ENCODE peak calls at places on chromosome 9, in seven cellular contexts. One of them, this sample, is unnamed.
A peak's percentile ranks its signal among the peaks of the same experiment; 100 is the strongest.

GRCh38 chr9:14744768-14745167 is 22.2 kb upstream of the CER1 start:
- DNase-seq in substantia nigra: no peak
- DNase-seq in H9: no peak
- DNase-seq in Daoy: no peak
- DNase-seq in fibroblast of pulmonary artery: no peak
- DNase-seq in stimulated activated CD4-positive, alpha-beta T cell treated with anti-CD3 and anti-CD28 coated beads, Interleukin-15, amount 100 ng/mL, for 1 hour: no peak
- DNase-seq in endothelial cell: no peak
- DNase-seq in this sample: no peak

GRCh38 chr9:137669261-137669672 is 50.5 kb downstream of the EHMT1 start:
- DNase-seq in H9: no peak
- DNase-seq in stimulated activated CD4-positive, alpha-beta T cell treated with anti-CD3 and anti-CD28 coated beads, Interleukin-15, amount 100 ng/mL, for 1 hour: no peak
- DNase-seq in substantia nigra: no peak
- DNase-seq in endothelial cell: no peak
- DNase-seq in Daoy: peak; percentile 47
- DNase-seq in fibroblast of pulmonary artery: no peak
- DNase-seq in this sample: peak; percentile 66

GRCh38 chr9:130372057-130372456 is 72.7 kb upstream of the ASS1 start:
- DNase-seq in H9: no peak
- DNase-seq in fibroblast of pulmonary artery: no peak
- DNase-seq in Daoy: peak; percentile 47
- DNase-seq in stimulated activated CD4-positive, alpha-beta T cell treated with anti-CD3 and anti-CD28 coated beads, Interleukin-15, amount 100 ng/mL, for 1 hour: no peak
- DNase-seq in endothelial cell: no peak
- DNase-seq in substantia nigra: no peak
- DNase-seq in this sample: no peak

GRCh38 chr9:38313421-38313820 is 79.1 kb upstream of the ALDH1B1 start:
- DNase-seq in Daoy: no peak
- DNase-seq in stimulated activated CD4-positive, alpha-beta T cell treated with anti-CD3 and anti-CD28 coated beads, Interleukin-15, amount 100 ng/mL, for 1 hour: no peak
- DNase-seq in H9: no peak
- DNase-seq in endothelial cell: no peak
- DNase-seq in substantia nigra: no peak
- DNase-seq in fibroblast of pulmonary artery: no peak
- DNase-seq in this sample: no peak

GRCh38 chr9:134531251-134531970 is 110.2 kb upstream of the COL5A1 start:
- DNase-seq in stimulated activated CD4-positive, alpha-beta T cell treated with anti-CD3 and anti-CD28 coated beads, Interleukin-15, amount 100 ng/mL, for 1 hour: no peak
- DNase-seq in H9: no peak
- DNase-seq in Daoy: no peak
- DNase-seq in fibroblast of pulmonary artery: no peak
- DNase-seq in endothelial cell: no peak
- DNase-seq in substantia nigra: no peak
- DNase-seq in this sample: no peak

GRCh38 chr9:4298255-4299005 is 1.4 kb downstream of the GLIS3 start:
- DNase-seq in Daoy: peak; percentile 76
- DNase-seq in H9: peak; percentile 37
- DNase-seq in endothelial cell: peak; percentile 6
- DNase-seq in fibroblast of pulmonary artery: no peak
- DNase-seq in substantia nigra: no peak
- DNase-seq in stimulated activated CD4-positive, alpha-beta T cell treated with anti-CD3 and anti-CD28 coated beads, Interleukin-15, amount 100 ng/mL, for 1 hour: peak; percentile 16
- DNase-seq in this sample: peak; percentile 44

GRCh38 chr9:78437721-78438610 is 141.0 kb downstream of the PSAT1 start:
- DNase-seq in endothelial cell: no peak
- DNase-seq in stimulated activated CD4-positive, alpha-beta T cell treated with anti-CD3 and anti-CD28 coated beads, Interleukin-15, amount 100 ng/mL, for 1 hour: no peak
- DNase-seq in Daoy: no peak
- DNase-seq in fibroblast of pulmonary artery: no peak
- DNase-seq in substantia nigra: no peak
- DNase-seq in H9: no peak
- DNase-seq in this sample: no peak

GRCh38 chr9:112361602-112362001 is 18.3 kb upstream of the HSDL2 start:
- DNase-seq in Daoy: peak; percentile 35
- DNase-seq in substantia nigra: no peak
- DNase-seq in endothelial cell: peak; percentile 19
- DNase-seq in fibroblast of pulmonary artery: peak; percentile 73
- DNase-seq in H9: no peak
- DNase-seq in stimulated activated CD4-positive, alpha-beta T cell treated with anti-CD3 and anti-CD28 coated beads, Interleukin-15, amount 100 ng/mL, for 1 hour: no peak
- DNase-seq in this sample: peak; percentile 70

GRCh38 chr9:4604678-4605095 is 57.4 kb upstream of the PLPP6 start:
- DNase-seq in Daoy: peak; percentile 65
- DNase-seq in fibroblast of pulmonary artery: peak; percentile 73
- DNase-seq in H9: peak; percentile 70
- DNase-seq in endothelial cell: peak; percentile 70
- DNase-seq in stimulated activated CD4-positive, alpha-beta T cell treated with anti-CD3 and anti-CD28 coated beads, Interleukin-15, amount 100 ng/mL, for 1 hour: peak; percentile 6
- DNase-seq in substantia nigra: peak; percentile 60
- DNase-seq in this sample: peak; percentile 88

GRCh38 chr9:134525841-134526797 is 115.5 kb upstream of the COL5A1 start:
- DNase-seq in H9: no peak
- DNase-seq in fibroblast of pulmonary artery: peak; percentile 52
- DNase-seq in endothelial cell: no peak
- DNase-seq in Daoy: no peak
- DNase-seq in substantia nigra: no peak
- DNase-seq in stimulated activated CD4-positive, alpha-beta T cell treated with anti-CD3 and anti-CD28 coated beads, Interleukin-15, amount 100 ng/mL, for 1 hour: no peak
- DNase-seq in this sample: no peak

GRCh38 chr9:76621011-76621410 is 143.2 kb upstream of the PCA3 start:
- DNase-seq in stimulated activated CD4-positive, alpha-beta T cell treated with anti-CD3 and anti-CD28 coated beads, Interleukin-15, amount 100 ng/mL, for 1 hour: no peak
- DNase-seq in H9: no peak
- DNase-seq in endothelial cell: no peak
- DNase-seq in substantia nigra: no peak
- DNase-seq in fibroblast of pulmonary artery: no peak
- DNase-seq in Daoy: no peak
- DNase-seq in this sample: no peak

GRCh38 chr9:78316151-78316892 is 19.4 kb downstream of the PSAT1 start:
- DNase-seq in stimulated activated CD4-positive, alpha-beta T cell treated with anti-CD3 and anti-CD28 coated beads, Interleukin-15, amount 100 ng/mL, for 1 hour: no peak
- DNase-seq in substantia nigra: no peak
- DNase-seq in Daoy: no peak
- DNase-seq in fibroblast of pulmonary artery: no peak
- DNase-seq in H9: no peak
- DNase-seq in endothelial cell: no peak
- DNase-seq in this sample: no peak

GRCh38 chr9:125829743-125830142 is 82.6 kb downstream of the PBX3 start:
- DNase-seq in endothelial cell: no peak
- DNase-seq in substantia nigra: no peak
- DNase-seq in Daoy: peak; percentile 14
- DNase-seq in stimulated activated CD4-positive, alpha-beta T cell treated with anti-CD3 and anti-CD28 coated beads, Interleukin-15, amount 100 ng/mL, for 1 hour: peak; percentile 16
- DNase-seq in fibroblast of pulmonary artery: peak; percentile 53
- DNase-seq in H9: no peak
- DNase-seq in this sample: peak; percentile 1

GRCh38 chr9:70137577-70137976 is 93.9 kb downstream of the MAMDC2 start:
- DNase-seq in stimulated activated CD4-positive, alpha-beta T cell treated with anti-CD3 and anti-CD28 coated beads, Interleukin-15, amount 100 ng/mL, for 1 hour: no peak
- DNase-seq in fibroblast of pulmonary artery: no peak
- DNase-seq in endothelial cell: no peak
- DNase-seq in H9: no peak
- DNase-seq in substantia nigra: no peak
- DNase-seq in Daoy: peak; percentile 27
- DNase-seq in this sample: no peak

GRCh38 chr9:97766092-97766491 is 69.0 kb upstream of the XPA start:
- DNase-seq in substantia nigra: no peak
- DNase-seq in fibroblast of pulmonary artery: peak; percentile 18
- DNase-seq in stimulated activated CD4-positive, alpha-beta T cell treated with anti-CD3 and anti-CD28 coated beads, Interleukin-15, amount 100 ng/mL, for 1 hour: no peak
- DNase-seq in H9: no peak
- DNase-seq in endothelial cell: no peak
- DNase-seq in Daoy: peak; percentile 61
- DNase-seq in this sample: no peak

GRCh38 chr9:111610851-111611250 is 11.4 kb upstream of the PTGR1 start:
- DNase-seq in Daoy: no peak
- DNase-seq in H9: no peak
- DNase-seq in substantia nigra: no peak
- DNase-seq in endothelial cell: no peak
- DNase-seq in fibroblast of pulmonary artery: no peak
- DNase-seq in stimulated activated CD4-positive, alpha-beta T cell treated with anti-CD3 and anti-CD28 coated beads, Interleukin-15, amount 100 ng/mL, for 1 hour: no peak
- DNase-seq in this sample: no peak

GRCh38 chr9:85741112-85741874 is 461 bp downstream of the AGTPBP1 start:
- DNase-seq in endothelial cell: peak; percentile 47
- DNase-seq in fibroblast of pulmonary artery: peak; percentile 30
- DNase-seq in substantia nigra: peak; percentile 38
- DNase-seq in stimulated activated CD4-positive, alpha-beta T cell treated with anti-CD3 and anti-CD28 coated beads, Interleukin-15, amount 100 ng/mL, for 1 hour: peak; percentile 16
- DNase-seq in H9: peak; percentile 56
- DNase-seq in Daoy: peak; percentile 39
- DNase-seq in this sample: peak; percentile 56

GRCh38 chr9:97445119-97445701 is 33.3 kb downstream of the TDRD7 start:
- DNase-seq in endothelial cell: no peak
- DNase-seq in stimulated activated CD4-positive, alpha-beta T cell treated with anti-CD3 and anti-CD28 coated beads, Interleukin-15, amount 100 ng/mL, for 1 hour: no peak
- DNase-seq in H9: no peak
- DNase-seq in Daoy: no peak
- DNase-seq in substantia nigra: no peak
- DNase-seq in fibroblast of pulmonary artery: no peak
- DNase-seq in this sample: no peak

GRCh38 chr9:91591627-91592026 is 168.0 kb upstream of the NFIL3 start:
- DNase-seq in endothelial cell: no peak
- DNase-seq in substantia nigra: no peak
- DNase-seq in Daoy: no peak
- DNase-seq in fibroblast of pulmonary artery: no peak
- DNase-seq in stimulated activated CD4-positive, alpha-beta T cell treated with anti-CD3 and anti-CD28 coated beads, Interleukin-15, amount 100 ng/mL, for 1 hour: no peak
- DNase-seq in H9: no peak
- DNase-seq in this sample: no peak

GRCh38 chr9:12777149-12778010 is 2.6 kb downstream of the LURAP1L start:
- DNase-seq in H9: no peak
- DNase-seq in endothelial cell: no peak
- DNase-seq in stimulated activated CD4-positive, alpha-beta T cell treated with anti-CD3 and anti-CD28 coated beads, Interleukin-15, amount 100 ng/mL, for 1 hour: no peak
- DNase-seq in fibroblast of pulmonary artery: no peak
- DNase-seq in substantia nigra: no peak
- DNase-seq in Daoy: no peak
- DNase-seq in this sample: no peak

GRCh38 chr9:33186457-33187168 is 19.5 kb upstream of the B4GALT1 start:
- DNase-seq in H9: no peak
- DNase-seq in substantia nigra: no peak
- DNase-seq in stimulated activated CD4-positive, alpha-beta T cell treated with anti-CD3 and anti-CD28 coated beads, Interleukin-15, amount 100 ng/mL, for 1 hour: no peak
- DNase-seq in fibroblast of pulmonary artery: peak; percentile 81
- DNase-seq in Daoy: peak; percentile 54
- DNase-seq in endothelial cell: no peak
- DNase-seq in this sample: no peak

GRCh38 chr9:133815781-133816180 is 77.6 kb upstream of the SARDH start:
- DNase-seq in substantia nigra: no peak
- DNase-seq in fibroblast of pulmonary artery: no peak
- DNase-seq in Daoy: no peak
- DNase-seq in H9: no peak
- DNase-seq in stimulated activated CD4-positive, alpha-beta T cell treated with anti-CD3 and anti-CD28 coated beads, Interleukin-15, amount 100 ng/mL, for 1 hour: no peak
- DNase-seq in endothelial cell: no peak
- DNase-seq in this sample: no peak

GRCh38 chr9:18666987-18667772 is 193.2 kb downstream of the ADAMTSL1 start:
- DNase-seq in stimulated activated CD4-positive, alpha-beta T cell treated with anti-CD3 and anti-CD28 coated beads, Interleukin-15, amount 100 ng/mL, for 1 hour: no peak
- DNase-seq in Daoy: no peak
- DNase-seq in fibroblast of pulmonary artery: peak; percentile 57
- DNase-seq in H9: no peak
- DNase-seq in substantia nigra: no peak
- DNase-seq in endothelial cell: no peak
- DNase-seq in this sample: no peak

GRCh38 chr9:4517274-4517673 is 27.0 kb downstream of the SLC1A1 start:
- DNase-seq in stimulated activated CD4-positive, alpha-beta T cell treated with anti-CD3 and anti-CD28 coated beads, Interleukin-15, amount 100 ng/mL, for 1 hour: no peak
- DNase-seq in endothelial cell: no peak
- DNase-seq in substantia nigra: no peak
- DNase-seq in H9: no peak
- DNase-seq in Daoy: peak; percentile 46
- DNase-seq in fibroblast of pulmonary artery: no peak
- DNase-seq in this sample: no peak

GRCh38 chr9:16627967-16628366 is 242.5 kb downstream of the BNC2 start:
- DNase-seq in fibroblast of pulmonary artery: peak; percentile 92
- DNase-seq in stimulated activated CD4-positive, alpha-beta T cell treated with anti-CD3 and anti-CD28 coated beads, Interleukin-15, amount 100 ng/mL, for 1 hour: no peak
- DNase-seq in substantia nigra: no peak
- DNase-seq in endothelial cell: no peak
- DNase-seq in H9: no peak
- DNase-seq in Daoy: peak; percentile 85
- DNase-seq in this sample: peak; percentile 7

GRCh38 chr9:76456202-76456926 is 2.6 kb upstream of the GCNT1 start:
- DNase-seq in endothelial cell: peak; percentile 69
- DNase-seq in fibroblast of pulmonary artery: peak; percentile 46
- DNase-seq in H9: peak; percentile 65
- DNase-seq in substantia nigra: no peak
- DNase-seq in Daoy: peak; percentile 81
- DNase-seq in stimulated activated CD4-positive, alpha-beta T cell treated with anti-CD3 and anti-CD28 coated beads, Interleukin-15, amount 100 ng/mL, for 1 hour: no peak
- DNase-seq in this sample: no peak

GRCh38 chr9:116349684-116350083 is 196.1 kb downstream of the PAPPA start:
- DNase-seq in stimulated activated CD4-positive, alpha-beta T cell treated with anti-CD3 and anti-CD28 coated beads, Interleukin-15, amount 100 ng/mL, for 1 hour: no peak
- DNase-seq in endothelial cell: no peak
- DNase-seq in fibroblast of pulmonary artery: no peak
- DNase-seq in substantia nigra: no peak
- DNase-seq in H9: no peak
- DNase-seq in Daoy: no peak
- DNase-seq in this sample: no peak

GRCh38 chr9:89929315-89929714 is 324.5 kb downstream of the GADD45G start:
- DNase-seq in endothelial cell: no peak
- DNase-seq in stimulated activated CD4-positive, alpha-beta T cell treated with anti-CD3 and anti-CD28 coated beads, Interleukin-15, amount 100 ng/mL, for 1 hour: no peak
- DNase-seq in H9: no peak
- DNase-seq in substantia nigra: no peak
- DNase-seq in fibroblast of pulmonary artery: no peak
- DNase-seq in Daoy: no peak
- DNase-seq in this sample: no peak

GRCh38 chr9:89483592-89484474 is 14.1 kb downstream of the SEMA4D start:
- DNase-seq in Daoy: no peak
- DNase-seq in fibroblast of pulmonary artery: no peak
- DNase-seq in substantia nigra: no peak
- DNase-seq in H9: peak; percentile 23
- DNase-seq in stimulated activated CD4-positive, alpha-beta T cell treated with anti-CD3 and anti-CD28 coated beads, Interleukin-15, amount 100 ng/mL, for 1 hour: peak; percentile 59
- DNase-seq in endothelial cell: no peak
- DNase-seq in this sample: no peak